ENCODE peak calls at places on chromosome 16, in four cellular contexts. One of them, this sample, is unnamed.

GRCh38 chr16:67594256-67594915 is 32.1 kb downstream of the CTCF start:
- DNase-seq in HCT116: no peak
- DNase-seq in K562: no peak
- DNase-seq in H1: no peak
- DNase-seq in this sample: no peak

GRCh38 chr16:53123753-53124152 is 69.0 kb downstream of the CHD9 start:
- DNase-seq in K562: no peak
- DNase-seq in HCT116: no peak
- DNase-seq in H1: no peak
- DNase-seq in this sample: no peak

GRCh38 chr16:23920446-23920845 is 84.7 kb downstream of the PRKCB start:
- DNase-seq in K562: no peak
- DNase-seq in HCT116: no peak
- DNase-seq in H1: no peak
- DNase-seq in this sample: no peak

GRCh38 chr16:9597967-9598730 is 506.7 kb downstream of the HAPSTR1 start:
- DNase-seq in HCT116: no peak
- DNase-seq in K562: peak; percentile 22
- DNase-seq in H1: no peak
- DNase-seq in this sample: no peak

GRCh38 chr16:24858219-24859041 is 12.7 kb downstream of the SLC5A11 start:
- DNase-seq in H1: peak; percentile 85
- DNase-seq in K562: peak; percentile 74
- DNase-seq in HCT116: no peak
- DNase-seq in this sample: peak; percentile 72

GRCh38 chr16:86761117-86761971 is 183.0 kb downstream of the FOXL1 start:
- DNase-seq in K562: peak; percentile 80
- DNase-seq in HCT116: peak; percentile 51
- DNase-seq in H1: peak; percentile 92
- DNase-seq in this sample: peak; percentile 22

GRCh38 chr16:77594798-77595625 is 127.3 kb upstream of the NUDT7 start:
- DNase-seq in H1: no peak
- DNase-seq in K562: no peak
- DNase-seq in HCT116: no peak
- DNase-seq in this sample: no peak

GRCh38 chr16:54342001-54342776 is 55.6 kb upstream of the IRX3 start:
- DNase-seq in HCT116: no peak
- DNase-seq in H1: no peak
- DNase-seq in K562: no peak
- DNase-seq in this sample: no peak

GRCh38 chr16:68644715-68645493 is at the start of gene CDH3:
- DNase-seq in K562: peak; percentile 29
- DNase-seq in H1: peak; percentile 93
- DNase-seq in HCT116: peak; percentile 67
- DNase-seq in this sample: no peak

DNA sequence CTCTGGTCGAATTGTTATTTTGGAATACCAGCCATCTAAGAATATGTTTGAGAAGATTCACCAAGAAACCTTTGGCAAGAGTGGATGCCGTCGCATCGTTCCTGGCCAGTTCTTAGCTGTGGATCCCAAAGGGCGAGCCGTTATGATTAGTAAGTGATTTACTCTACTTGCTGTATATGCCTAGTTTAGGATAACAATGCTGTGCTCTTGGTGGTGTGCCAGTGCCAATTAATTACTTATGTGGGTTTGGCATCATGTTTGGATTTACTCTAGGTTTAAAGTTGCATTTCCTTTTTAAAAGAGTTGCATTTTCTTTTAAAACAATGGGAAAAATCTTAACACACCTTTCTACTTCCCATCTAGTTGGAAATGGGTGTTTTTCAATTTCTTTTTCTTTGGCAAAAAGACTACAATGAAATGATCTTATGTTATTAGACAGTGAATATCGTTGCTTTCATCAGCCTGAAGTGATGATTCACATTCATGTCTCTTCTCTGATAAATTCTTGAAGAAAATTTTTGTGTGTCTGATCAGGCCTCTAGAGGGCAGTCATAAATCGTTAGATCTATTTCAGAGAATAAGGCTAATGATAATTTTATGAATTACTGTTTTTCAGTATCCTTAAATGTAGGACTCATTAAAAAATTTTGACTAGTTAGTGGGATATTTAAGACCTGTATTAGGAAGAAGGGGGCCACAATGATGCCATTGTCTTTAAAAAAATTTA is 5.6 kb downstream of the SF3B3 start:
- DNase-seq in H1: no peak
- DNase-seq in K562: peak; percentile 33
- DNase-seq in HCT116: peak; percentile 15
- DNase-seq in this sample: peak; percentile 36
- TF ChIP-seq FOSL1 in H1: no peak
- TF ChIP-seq FOSL1 in K562: peak; percentile 21
- TF ChIP-seq FOSL1 in HCT116: no peak
- TF ChIP-seq FOSL1 in this sample: no peak

GRCh38 chr16:3020247-3020603 is at the start of gene TNFRSF12A:
- DNase-seq in HCT116: peak; percentile 49
- DNase-seq in H1: peak; percentile 85
- DNase-seq in K562: peak; percentile 86
- DNase-seq in this sample: peak; percentile 66
- TF ChIP-seq CEBPB in HCT116: no peak
- TF ChIP-seq CEBPB in H1: no peak
- TF ChIP-seq CEBPB in K562: no peak
- TF ChIP-seq CEBPB in this sample: no peak

GRCh38 chr16:90007015-90007414 is 12.2 kb downstream of the DBNDD1 start:
- DNase-seq in H1: no peak
- DNase-seq in HCT116: no peak
- DNase-seq in K562: no peak
- DNase-seq in this sample: no peak

GRCh38 chr16:90011196-90011819 is 7.9 kb downstream of the DBNDD1 start:
- DNase-seq in K562: no peak
- DNase-seq in HCT116: no peak
- DNase-seq in H1: no peak
- DNase-seq in this sample: no peak

GRCh38 chr16:90010676-90011075 is 8.6 kb downstream of the DBNDD1 start:
- DNase-seq in K562: no peak
- DNase-seq in HCT116: no peak
- DNase-seq in H1: no peak
- DNase-seq in this sample: no peak

GRCh38 chr16:90009172-90009899 is 9.9 kb downstream of the DBNDD1 start:
- DNase-seq in HCT116: no peak
- DNase-seq in H1: no peak
- DNase-seq in K562: no peak
- DNase-seq in this sample: no peak

DNA sequence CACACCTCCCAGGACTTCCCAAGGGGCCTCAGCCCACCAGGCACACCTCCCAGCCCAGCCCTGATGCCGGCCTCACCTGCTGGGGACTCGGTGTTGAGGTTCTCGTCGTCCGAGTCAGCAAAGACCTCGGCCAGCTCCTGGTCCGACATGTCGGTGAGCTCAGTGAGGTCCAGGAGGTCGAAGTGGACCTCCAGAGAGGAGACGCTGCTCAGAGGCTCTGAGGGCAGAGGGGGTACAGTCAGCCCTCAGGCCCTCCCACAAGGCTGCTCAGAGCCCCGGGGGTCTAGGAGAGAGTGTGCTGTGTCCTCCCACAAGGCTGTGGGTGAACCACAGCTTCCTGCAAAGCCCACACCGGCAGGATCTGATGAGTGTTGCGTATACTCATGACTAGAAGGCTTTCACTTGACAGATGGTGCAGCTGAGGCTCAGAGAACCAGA is 10.5 kb downstream of the DBNDD1 start:
- DNase-seq in HCT116: no peak
- DNase-seq in H1: no peak
- DNase-seq in K562: no peak
- DNase-seq in this sample: no peak
- TF ChIP-seq FOSL1 in HCT116: no peak
- TF ChIP-seq FOSL1 in H1: no peak
- TF ChIP-seq FOSL1 in K562: no peak
- TF ChIP-seq FOSL1 in this sample: no peak

GRCh38 chr16:80936410-80936809 is 70.3 kb downstream of the CMC2 start:
- DNase-seq in H1: peak; percentile 13
- DNase-seq in HCT116: no peak
- DNase-seq in K562: no peak
- DNase-seq in this sample: no peak

GRCh38 chr16:80931661-80931984 is 75.1 kb downstream of the CMC2 start:
- DNase-seq in HCT116: no peak
- DNase-seq in K562: no peak
- DNase-seq in H1: no peak
- DNase-seq in this sample: no peak

GRCh38 chr16:80932725-80933124 is 74.0 kb downstream of the CMC2 start:
- DNase-seq in H1: no peak
- DNase-seq in HCT116: no peak
- DNase-seq in K562: no peak
- DNase-seq in this sample: no peak

GRCh38 chr16:80935691-80936090 is 71.0 kb downstream of the CMC2 start:
- DNase-seq in H1: peak; percentile 1
- DNase-seq in K562: no peak
- DNase-seq in HCT116: no peak
- DNase-seq in this sample: no peak

GRCh38 chr16:80931985-80932720 is 74.5 kb downstream of the CMC2 start:
- DNase-seq in K562: no peak
- DNase-seq in HCT116: no peak
- DNase-seq in H1: peak; percentile 77
- DNase-seq in this sample: peak; percentile 23
- TF ChIP-seq CEBPB in K562: no peak
- TF ChIP-seq CEBPB in HCT116: no peak
- TF ChIP-seq CEBPB in H1: no peak
- TF ChIP-seq CEBPB in this sample: no peak

GRCh38 chr16:75534560-75535205 is 1.2 kb downstream of the CHST5 start:
- DNase-seq in H1: no peak
- DNase-seq in K562: no peak
- DNase-seq in HCT116: no peak
- DNase-seq in this sample: no peak
- TF ChIP-seq FOSL1 in H1: no peak
- TF ChIP-seq FOSL1 in K562: no peak
- TF ChIP-seq FOSL1 in HCT116: no peak
- TF ChIP-seq FOSL1 in this sample: no peak

GRCh38 chr16:35564148-35564547 is 2104.7 kb downstream of the TP53TG3F start:
- DNase-seq in K562: no peak
- DNase-seq in H1: no peak
- DNase-seq in HCT116: no peak
- DNase-seq in this sample: no peak
- TF ChIP-seq CEBPB in K562: no peak
- TF ChIP-seq CEBPB in H1: no peak
- TF ChIP-seq CEBPB in HCT116: no peak
- TF ChIP-seq CEBPB in this sample: no peak

GRCh38 chr16:12228607-12229499 is 252.3 kb downstream of the SNX29 start:
- DNase-seq in K562: peak; percentile 59
- DNase-seq in H1: peak; percentile 80
- DNase-seq in HCT116: peak; percentile 28
- DNase-seq in this sample: peak; percentile 70
- TF ChIP-seq FOSL1 in K562: no peak
- TF ChIP-seq FOSL1 in H1: no peak
- TF ChIP-seq FOSL1 in HCT116: no peak
- TF ChIP-seq FOSL1 in this sample: no peak

GRCh38 chr16:88468289-88469129 is 15.4 kb downstream of the ZFPM1 start:
- DNase-seq in K562: peak; percentile 87
- DNase-seq in HCT116: peak; percentile 56
- DNase-seq in H1: peak; percentile 90
- DNase-seq in this sample: peak; percentile 67
- TF ChIP-seq CEBPB in K562: no peak
- TF ChIP-seq CEBPB in HCT116: no peak
- TF ChIP-seq CEBPB in H1: no peak
- TF ChIP-seq CEBPB in this sample: no peak

GRCh38 chr16:31074073-31074813 is at the start of the genes ZNF646 and ZNF668:
- DNase-seq in K562: peak; percentile 92
- DNase-seq in H1: peak; percentile 89
- DNase-seq in HCT116: peak; percentile 99
- DNase-seq in this sample: peak; percentile 99

GRCh38 chr16:31072540-31073072 is 1.4 kb downstream of the ZNF668 start:
- DNase-seq in H1: no peak
- DNase-seq in HCT116: no peak
- DNase-seq in K562: peak; percentile 48
- DNase-seq in this sample: peak; percentile 27

GRCh38 chr16:31073823-31074072 is 292 bp downstream of the ZNF668 start:
- DNase-seq in H1: no peak
- DNase-seq in HCT116: no peak
- DNase-seq in K562: no peak
- DNase-seq in this sample: no peak

GRCh38 chr16:31073073-31073822 is 792 bp downstream of the ZNF668 start:
- DNase-seq in K562: peak; percentile 87
- DNase-seq in HCT116: peak; percentile 82
- DNase-seq in H1: peak; percentile 96
- DNase-seq in this sample: peak; percentile 87

GRCh38 chr16:31071861-31072260 is 2.2 kb downstream of the ZNF668 start:
- DNase-seq in H1: no peak
- DNase-seq in K562: no peak
- DNase-seq in HCT116: no peak
- DNase-seq in this sample: no peak
- TF ChIP-seq FOSL1 in H1: no peak
- TF ChIP-seq FOSL1 in K562: no peak
- TF ChIP-seq FOSL1 in HCT116: no peak
- TF ChIP-seq FOSL1 in this sample: no peak

This sample was measured in HepG2.